ENCODE peak calls at places on chromosome 2, in eight cellular contexts. U is iPS DF 6.9, Y is ascending aorta, E is stomach, P is uterus, I is HCT116, O is HAP-1, K is K562. W is an unnamed sample.
A peak's percentile ranks its signal among the peaks of the same experiment; 100 is the strongest.

GRCh38 chr2:237154050-237154638 is 68.5 kb downstream of the COPS8 start:
- DNase-seq in U (peak; percentile 33), Y (no peak), E (peak; percentile 40), P (no peak), I (peak; percentile 52), O (peak; percentile 28), K (peak; percentile 11), W (peak; percentile 53)

GRCh38 chr2:86566828-86567205 is 3.6 kb upstream of the CHMP3 start:
- DNase-seq in U (no peak), Y (no peak), E (no peak), P (no peak), I (no peak), O (no peak), K (no peak), W (no peak)

GRCh38 chr2:15673919-15674636 is 82.4 kb downstream of the DDX1 start:
- DNase-seq in U (no peak), Y (no peak), E (no peak), P (no peak), I (peak; percentile 6), O (no peak), K (no peak), W (peak; percentile 73)

GRCh38 chr2:200353125-200353524 is 46.6 kb downstream of the SPATS2L start:
- DNase-seq in U (no peak), Y (no peak), E (no peak), P (peak; percentile 24), I (no peak), O (no peak), K (no peak), W (no peak)

GRCh38 chr2:160859086-160859485 is 301.1 kb upstream of the TANK start:
- DNase-seq in U (no peak), Y (no peak), E (no peak), P (no peak), I (no peak), O (no peak), K (no peak), W (no peak)

GRCh38 chr2:63124209-63124608 is 73.6 kb downstream of the OTX1 start:
- DNase-seq in U (no peak), Y (no peak), E (no peak), P (no peak), I (no peak), O (no peak), K (no peak), W (no peak)

GRCh38 chr2:161857936-161858335 is 216.1 kb downstream of the DPP4 start:
- DNase-seq in U (no peak), Y (no peak), E (no peak), P (no peak), I (no peak), O (no peak), K (no peak), W (no peak)

GRCh38 chr2:240584486-240585031 is 2.0 kb upstream of the CAPN10 start:
- DNase-seq in U (no peak), Y (no peak), E (no peak), P (no peak), I (no peak), O (no peak), K (peak; percentile 25), W (peak; percentile 73)

GRCh38 chr2:5937865-5938565 is 245.8 kb downstream of the SOX11 start:
- DNase-seq in U (no peak), Y (no peak), E (no peak), P (no peak), I (no peak), O (no peak), K (no peak), W (no peak)

GRCh38 chr2:218230882-218231281 is 13.9 kb downstream of the ARPC2 start:
- DNase-seq in U (no peak), Y (no peak), E (peak; percentile 56), P (no peak), I (no peak), O (peak; percentile 54), K (peak; percentile 19), W (peak; percentile 70)

GRCh38 chr2:100957971-100958653 is 44.0 kb upstream of the RPL31 start:
- DNase-seq in U (no peak), Y (peak; percentile 84), E (peak; percentile 70), P (peak; percentile 37), I (no peak), O (no peak), K (no peak), W (no peak)

GRCh38 chr2:226995625-226996041 is 159.8 kb downstream of the RHBDD1 start:
- DNase-seq in U (no peak), Y (no peak), E (no peak), P (no peak), I (peak; percentile 99), O (no peak), K (no peak), W (no peak)

GRCh38 chr2:158935617-158936016 is 32.8 kb upstream of the TANC1 start:
- DNase-seq in U (no peak), Y (no peak), E (no peak), P (no peak), I (no peak), O (no peak), K (no peak), W (no peak)

GRCh38 chr2:233671290-233672161 is at the start of gene UGT1A9:
- DNase-seq in U (no peak), Y (no peak), E (no peak), P (no peak), I (no peak), O (no peak), K (no peak), W (no peak)

GRCh38 chr2:20062615-20063545 is 11.5 kb upstream of the LAPTM4A start:
- DNase-seq in U (no peak), Y (peak; percentile 90), E (no peak), P (peak; percentile 52), I (no peak), O (no peak), K (no peak), W (no peak)

GRCh38 chr2:20064421-20064820 is 13.0 kb upstream of the LAPTM4A start:
- DNase-seq in U (no peak), Y (no peak), E (no peak), P (no peak), I (no peak), O (no peak), K (no peak), W (no peak)

GRCh38 chr2:20064841-20065240 is 13.4 kb upstream of the LAPTM4A start:
- DNase-seq in U (no peak), Y (no peak), E (no peak), P (no peak), I (no peak), O (no peak), K (no peak), W (no peak)

GRCh38 chr2:20067992-20068727 is 16.7 kb upstream of the LAPTM4A start:
- DNase-seq in U (no peak), Y (peak; percentile 46), E (no peak), P (peak; percentile 72), I (no peak), O (no peak), K (no peak), W (no peak)

GRCh38 chr2:20065885-20066602 is 14.6 kb upstream of the LAPTM4A start:
- DNase-seq in U (no peak), Y (peak; percentile 77), E (peak; percentile 50), P (peak; percentile 50), I (no peak), O (no peak), K (no peak), W (peak; percentile 95)
- H3K4me1 ChIP-seq in U (peaks cover 1% of the 10 kb centered on the region), Y (peaks cover 7% of the 10 kb centered on the region), E (peaks cover 30% of the 10 kb centered on the region), P (no peaks in the 10 kb centered on the region), I (peaks cover 10% of the 10 kb centered on the region), O (no peaks in the 10 kb centered on the region), K (no peaks in the 10 kb centered on the region), W (peaks cover 67% of the 10 kb centered on the region)

GRCh38 chr2:177263451-177264208 is 897 bp downstream of the NFE2L2 start:
- DNase-seq in U (no peak), Y (peak; percentile 99), E (peak; percentile 99), P (peak; percentile 99), I (peak; percentile 94), O (peak; percentile 92), K (peak; percentile 75), W (peak; percentile 96)

GRCh38 chr2:177264209-177264538 is 353 bp downstream of the NFE2L2 start:
- DNase-seq in U (no peak), Y (peak; percentile 69), E (peak; percentile 36), P (no peak), I (no peak), O (no peak), K (peak; percentile 81), W (no peak)

GRCh38 chr2:177261115-177261779 is 3.3 kb downstream of the NFE2L2 start:
- DNase-seq in U (no peak), Y (no peak), E (no peak), P (no peak), I (no peak), O (no peak), K (no peak), W (no peak)

GRCh38 chr2:177262137-177262536 is 2.4 kb downstream of the NFE2L2 start:
- DNase-seq in U (no peak), Y (no peak), E (no peak), P (no peak), I (no peak), O (no peak), K (no peak), W (no peak)

GRCh38 chr2:177262958-177263450 is 1.5 kb downstream of the NFE2L2 start:
- DNase-seq in U (no peak), Y (no peak), E (no peak), P (no peak), I (no peak), O (no peak), K (no peak), W (no peak)
- H3K4me1 ChIP-seq in U (no peaks in the 10 kb centered on the region), Y (peaks cover 34% of the 10 kb centered on the region), E (peaks cover 71% of the 10 kb centered on the region), P (peaks cover 4% of the 10 kb centered on the region), I (peaks cover 52% of the 10 kb centered on the region), O (peaks cover 27% of the 10 kb centered on the region), K (peaks cover 38% of the 10 kb centered on the region), W (peaks cover 66% of the 10 kb centered on the region)

DNA sequence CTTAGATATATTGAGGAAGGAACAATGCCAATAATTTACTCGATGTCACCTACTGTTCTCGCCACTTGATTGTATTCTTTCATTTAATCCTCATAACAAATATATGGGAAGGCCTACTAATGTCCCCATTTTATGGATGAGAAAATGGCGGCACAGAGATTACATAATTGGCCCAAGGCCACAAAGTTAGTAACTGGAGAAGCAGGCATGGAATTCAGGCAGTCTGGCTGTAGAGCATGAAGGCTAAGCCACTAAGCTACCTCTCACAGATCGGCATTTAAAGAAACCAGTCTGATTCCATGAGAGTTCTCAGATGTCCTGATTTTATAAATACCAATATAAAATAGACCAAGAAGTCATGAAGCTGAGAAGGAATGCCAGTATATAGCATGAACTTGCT is 121.8 kb upstream of the EPAS1 start:
- DNase-seq in U (no peak), Y (no peak), E (no peak), P (no peak), I (no peak), O (no peak), K (no peak), W (no peak)
- H3K4me1 ChIP-seq in U (no peaks in the 10 kb centered on the region), Y (peaks cover 19% of the 10 kb centered on the region), E (peaks cover 46% of the 10 kb centered on the region), P (no peaks in the 10 kb centered on the region), I (peaks cover 35% of the 10 kb centered on the region), O (no peaks in the 10 kb centered on the region), K (peaks cover 5% of the 10 kb centered on the region), W (peaks cover 19% of the 10 kb centered on the region)

DNA sequence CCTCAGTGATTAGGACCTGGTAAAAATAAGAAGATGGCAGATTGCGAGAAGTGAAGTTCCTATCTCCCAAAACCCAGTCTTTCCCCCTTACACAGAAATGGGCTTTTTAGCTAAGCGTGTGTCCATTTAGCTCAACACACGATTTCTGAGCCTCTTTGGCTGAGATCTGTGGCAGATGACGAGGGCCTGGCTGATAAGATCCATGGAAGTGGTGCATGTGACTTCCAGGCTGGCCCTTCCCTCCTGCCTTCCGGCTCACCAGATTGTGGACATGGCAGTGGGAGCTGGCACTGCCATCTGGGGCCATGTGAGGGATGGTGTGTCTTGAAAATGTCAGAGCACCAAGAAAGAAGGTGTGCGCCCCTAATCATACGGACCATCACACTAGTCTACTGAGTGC is 41.0 kb upstream of the ZFP36L2 start:
- DNase-seq in U (no peak), Y (no peak), E (no peak), P (no peak), I (no peak), O (no peak), K (no peak), W (no peak)
- H3K4me1 ChIP-seq in U (peaks cover 4% of the 10 kb centered on the region), Y (peaks cover 44% of the 10 kb centered on the region), E (peaks cover 62% of the 10 kb centered on the region), P (peaks cover 16% of the 10 kb centered on the region), I (no peaks in the 10 kb centered on the region), O (no peaks in the 10 kb centered on the region), K (peaks cover 10% of the 10 kb centered on the region), W (peaks cover 17% of the 10 kb centered on the region)